ENCODE peak calls at places on chromosomes 16 and 17, in eight cellular contexts. U is lower leg skin; M is T-helper 22 cell; I is T-cell; R is stimulated activated CD4-positive, alpha-beta T cell treated with anti-CD3 and anti-CD28 coated beads, Interleukin-2, amount 100 ng/mL, for 48 hours; B is HS-27A; G is NCI-H1417; X is mammary epithelial cell. L is an unnamed sample.
A peak's percentile ranks its signal among the peaks of the same experiment; 100 is the strongest.

GRCh38 chr16:2250652-2251280 is 621 bp downstream of the ECI1 start:
- DNase-seq in U (no peak), M (no peak), I (no peak), R (peak; percentile 31), B (no peak), G (peak; percentile 72), X (peak; percentile 53), L (no peak)

GRCh38 chr16:11395008-11395948 is 50.0 kb downstream of the RMI2 start:
- DNase-seq in U (no peak), M (no peak), I (no peak), R (no peak), B (no peak), G (no peak), X (peak; percentile 14), L (no peak)

GRCh38 chr16:27726621-27727275 is 176.8 kb downstream of the KATNIP start:
- DNase-seq in U (no peak), M (no peak), I (no peak), R (no peak), B (no peak), G (no peak), X (no peak), L (no peak)

GRCh38 chr16:59634951-59635350 is 900.8 kb upstream of the GOT2 start:
- DNase-seq in U (no peak), M (no peak), I (no peak), R (no peak), B (peak; percentile 22), G (no peak), X (no peak), L (no peak)

GRCh38 chr17:63479495-63480184 is 2.8 kb downstream of the ACE start:
- DNase-seq in U (no peak), M (no peak), I (no peak), R (no peak), B (no peak), G (peak; percentile 4), X (no peak), L (no peak)

GRCh38 chr16:4465977-4466779 is 8.2 kb downstream of the NMRAL1 start:
- DNase-seq in U (no peak), M (peak; percentile 41), I (peak; percentile 59), R (peak; percentile 40), B (no peak), G (no peak), X (no peak), L (peak; percentile 80)

GRCh38 chr16:58280846-58281301 is 14.0 kb downstream of the PRSS54 start:
- DNase-seq in U (no peak), M (no peak), I (no peak), R (no peak), B (no peak), G (no peak), X (peak; percentile 55), L (no peak)

GRCh38 chr17:57902117-57902799 is 52.4 kb upstream of the MRPS23 start:
- DNase-seq in U (no peak), M (no peak), I (no peak), R (no peak), B (no peak), G (peak; percentile 31), X (no peak), L (no peak)

GRCh38 chr16:9348912-9349311 is 257.5 kb downstream of the HAPSTR1 start:
- DNase-seq in U (no peak), M (no peak), I (no peak), R (no peak), B (no peak), G (no peak), X (no peak), L (no peak)

GRCh38 chr16:68146583-68146982 is 61.4 kb downstream of the NFATC3 start:
- DNase-seq in U (no peak), M (no peak), I (no peak), R (no peak), B (no peak), G (no peak), X (no peak), L (no peak)

GRCh38 chr17:60445144-60445543 is 22.9 kb downstream of the CHCT1 start:
- DNase-seq in U (no peak), M (no peak), I (no peak), R (no peak), B (no peak), G (no peak), X (no peak), L (no peak)

GRCh38 chr17:39143552-39144093 is 7.8 kb downstream of the PLXDC1 start:
- DNase-seq in U (peak; percentile 89), M (no peak), I (no peak), R (no peak), B (no peak), G (no peak), X (no peak), L (no peak)

GRCh38 chr17:67942810-67943209 is 53.5 kb downstream of the C17orf58 start:
- DNase-seq in U (no peak), M (no peak), I (no peak), R (no peak), B (no peak), G (no peak), X (no peak), L (no peak)

GRCh38 chr17:21214777-21215541 is 998 bp upstream of the TMEM11 start:
- DNase-seq in U (peak; percentile 89), M (no peak), I (no peak), R (no peak), B (no peak), G (no peak), X (peak; percentile 27), L (peak; percentile 32)

GRCh38 chr16:26334218-26335111 is 642.7 kb downstream of the HS3ST4 start:
- DNase-seq in U (no peak), M (no peak), I (no peak), R (no peak), B (no peak), G (no peak), X (no peak), L (no peak)

GRCh38 chr16:23670137-23670776 is 8.4 kb upstream of the PLK1 start:
- DNase-seq in U (peak; percentile 39), M (no peak), I (no peak), R (peak; percentile 33), B (no peak), G (no peak), X (peak; percentile 94), L (no peak)

GRCh38 chr17:80795737-80796136 is 195.9 kb upstream of the CHMP6 start:
- DNase-seq in U (peak; percentile 84), M (no peak), I (no peak), R (no peak), B (no peak), G (no peak), X (no peak), L (no peak)

GRCh38 chr17:7843536-7844291 is 9.7 kb downstream of the KDM6B start:
- DNase-seq in U (peak; percentile 96), M (peak; percentile 92), I (peak; percentile 90), R (peak; percentile 80), B (no peak), G (peak; percentile 79), X (peak; percentile 87), L (peak; percentile 93)

GRCh38 chr16:9112166-9112843 is 20.9 kb downstream of the HAPSTR1 start:
- DNase-seq in U (peak; percentile 68), M (no peak), I (no peak), R (no peak), B (no peak), G (no peak), X (no peak), L (no peak)

GRCh38 chr16:30934827-30935557 is 11.6 kb downstream of the FBXL19 start:
- DNase-seq in U (peak; percentile 88), M (no peak), I (no peak), R (no peak), B (no peak), G (no peak), X (peak; percentile 26), L (no peak)

GRCh38 chr17:76700627-76701470 is 9.9 kb downstream of the MXRA7 start:
- DNase-seq in U (no peak), M (no peak), I (peak; percentile 7), R (no peak), B (no peak), G (peak; percentile 78), X (peak; percentile 82), L (no peak)

GRCh38 chr16:89572478-89573205 is 2.9 kb upstream of the CPNE7 start:
- DNase-seq in U (no peak), M (no peak), I (no peak), R (no peak), B (no peak), G (no peak), X (no peak), L (no peak)

GRCh38 chr17:13266596-13266995 is 248.8 kb upstream of the ELAC2 start:
- DNase-seq in U (no peak), M (no peak), I (no peak), R (no peak), B (no peak), G (no peak), X (no peak), L (no peak)

GRCh38 chr16:28196331-28196987 is 15.3 kb downstream of the XPO6 start:
- DNase-seq in U (no peak), M (no peak), I (no peak), R (no peak), B (no peak), G (no peak), X (no peak), L (no peak)

GRCh38 chr17:28227278-28228108 is 91.5 kb upstream of the TMEM97 start:
- DNase-seq in U (peak; percentile 89), M (no peak), I (no peak), R (peak; percentile 28), B (no peak), G (peak; percentile 88), X (peak; percentile 73), L (no peak)

GRCh38 chr17:42783062-42783777 is 2.8 kb downstream of the WNK4 start:
- DNase-seq in U (no peak), M (no peak), I (no peak), R (no peak), B (no peak), G (no peak), X (peak; percentile 77), L (no peak)